ENCODE peak calls at places on chromosomes 4 and X, in seven cellular contexts. One of them, this sample, is unnamed.
A peak's percentile ranks its signal among the peaks of the same experiment; 100 is the strongest.

GRCh38 chrX:69503835-69504625 is at the start of gene NALF2:
- DNase-seq in cardiac muscle cell: peak; percentile 81
- DNase-seq in kidney: peak; percentile 85
- DNase-seq in testis: peak; percentile 58
- DNase-seq in GM06990: peak; percentile 33
- DNase-seq in EH: peak; percentile 49
- DNase-seq in IMR-90: peak; percentile 11
- DNase-seq in this sample: peak; percentile 78

GRCh38 chr4:172786039-172786792 is 382.4 kb upstream of the GALNT7 start:
- DNase-seq in cardiac muscle cell: peak; percentile 15
- DNase-seq in kidney: no peak
- DNase-seq in testis: peak; percentile 27
- DNase-seq in GM06990: no peak
- DNase-seq in EH: peak; percentile 9
- DNase-seq in IMR-90: peak; percentile 49
- DNase-seq in this sample: no peak

GRCh38 chrX:55142206-55142918 is 53.5 kb downstream of the PAGE2 start:
- DNase-seq in cardiac muscle cell: no peak
- DNase-seq in kidney: no peak
- DNase-seq in testis: no peak
- DNase-seq in GM06990: no peak
- DNase-seq in EH: no peak
- DNase-seq in IMR-90: no peak
- DNase-seq in this sample: no peak

GRCh38 chr4:42282081-42282901 is 115.0 kb upstream of the SHISA3 start:
- DNase-seq in cardiac muscle cell: peak; percentile 92
- DNase-seq in kidney: no peak
- DNase-seq in testis: peak; percentile 79
- DNase-seq in GM06990: peak; percentile 40
- DNase-seq in EH: peak; percentile 54
- DNase-seq in IMR-90: peak; percentile 68
- DNase-seq in this sample: peak; percentile 49

GRCh38 chr4:153919667-153920066 is 130.8 kb upstream of the SFRP2 start:
- DNase-seq in cardiac muscle cell: no peak
- DNase-seq in kidney: no peak
- DNase-seq in testis: no peak
- DNase-seq in GM06990: no peak
- DNase-seq in EH: no peak
- DNase-seq in IMR-90: no peak
- DNase-seq in this sample: no peak

GRCh38 chr4:184104419-184105101 is 113.1 kb downstream of the ENPP6 start:
- DNase-seq in cardiac muscle cell: peak; percentile 36
- DNase-seq in kidney: no peak
- DNase-seq in testis: no peak
- DNase-seq in GM06990: no peak
- DNase-seq in EH: no peak
- DNase-seq in IMR-90: no peak
- DNase-seq in this sample: no peak

GRCh38 chr4:104475652-104476051 is 19.0 kb downstream of the CXXC4 start:
- DNase-seq in cardiac muscle cell: no peak
- DNase-seq in kidney: peak; percentile 8
- DNase-seq in testis: no peak
- DNase-seq in GM06990: no peak
- DNase-seq in EH: no peak
- DNase-seq in IMR-90: no peak
- DNase-seq in this sample: no peak

GRCh38 chrX:151983186-151983585 is 8.7 kb upstream of the GABRE start:
- DNase-seq in cardiac muscle cell: no peak
- DNase-seq in kidney: no peak
- DNase-seq in testis: no peak
- DNase-seq in GM06990: no peak
- DNase-seq in EH: no peak
- DNase-seq in IMR-90: no peak
- DNase-seq in this sample: no peak

GRCh38 chr4:1305781-1306455 is 16.2 kb downstream of the MAEA start:
- DNase-seq in cardiac muscle cell: no peak
- DNase-seq in kidney: peak; percentile 37
- DNase-seq in testis: no peak
- DNase-seq in GM06990: no peak
- DNase-seq in EH: no peak
- DNase-seq in IMR-90: no peak
- DNase-seq in this sample: no peak

GRCh38 chr4:138310991-138311390 is 68.8 kb upstream of the SLC7A11 start:
- DNase-seq in cardiac muscle cell: no peak
- DNase-seq in kidney: no peak
- DNase-seq in testis: no peak
- DNase-seq in GM06990: no peak
- DNase-seq in EH: peak; percentile 90
- DNase-seq in IMR-90: peak; percentile 62
- DNase-seq in this sample: no peak

GRCh38 chrX:141960573-141960972 is 56.9 kb downstream of the MAGEC1 start:
- DNase-seq in cardiac muscle cell: no peak
- DNase-seq in kidney: no peak
- DNase-seq in testis: no peak
- DNase-seq in GM06990: no peak
- DNase-seq in EH: peak; percentile 2
- DNase-seq in IMR-90: no peak
- DNase-seq in this sample: no peak

GRCh38 chr4:8401665-8402064 is 38.9 kb downstream of the ACOX3 start:
- DNase-seq in cardiac muscle cell: no peak
- DNase-seq in kidney: no peak
- DNase-seq in testis: no peak
- DNase-seq in GM06990: no peak
- DNase-seq in EH: no peak
- DNase-seq in IMR-90: no peak
- DNase-seq in this sample: no peak

GRCh38 chrX:108261541-108262218 is 170.1 kb downstream of the ATG4A start:
- DNase-seq in cardiac muscle cell: no peak
- DNase-seq in kidney: no peak
- DNase-seq in testis: no peak
- DNase-seq in GM06990: no peak
- DNase-seq in EH: peak; percentile 1
- DNase-seq in IMR-90: peak; percentile 80
- DNase-seq in this sample: no peak

GRCh38 chrX:104008831-104009230 is 4.7 kb downstream of the H2BW1 start:
- DNase-seq in cardiac muscle cell: no peak
- DNase-seq in kidney: no peak
- DNase-seq in testis: no peak
- DNase-seq in GM06990: no peak
- DNase-seq in EH: no peak
- DNase-seq in IMR-90: no peak
- DNase-seq in this sample: no peak

GRCh38 chr4:172515266-172515879 is 653.2 kb upstream of the GALNT7 start:
- DNase-seq in cardiac muscle cell: no peak
- DNase-seq in kidney: no peak
- DNase-seq in testis: no peak
- DNase-seq in GM06990: no peak
- DNase-seq in EH: peak; percentile 16
- DNase-seq in IMR-90: peak; percentile 41
- DNase-seq in this sample: no peak

GRCh38 chrX:100649550-100650356 is 5.8 kb downstream of the SRPX2 start:
- DNase-seq in cardiac muscle cell: peak; percentile 29
- DNase-seq in kidney: peak; percentile 84
- DNase-seq in testis: peak; percentile 59
- DNase-seq in GM06990: no peak
- DNase-seq in EH: peak; percentile 89
- DNase-seq in IMR-90: peak; percentile 90
- DNase-seq in this sample: no peak

GRCh38 chr4:146439999-146440398 is 81.7 kb downstream of the SLC10A7 start:
- DNase-seq in cardiac muscle cell: no peak
- DNase-seq in kidney: no peak
- DNase-seq in testis: no peak
- DNase-seq in GM06990: no peak
- DNase-seq in EH: no peak
- DNase-seq in IMR-90: no peak
- DNase-seq in this sample: no peak

GRCh38 chr4:85166318-85166717 is 199.8 kb upstream of the WDFY3 start:
- DNase-seq in cardiac muscle cell: no peak
- DNase-seq in kidney: no peak
- DNase-seq in testis: no peak
- DNase-seq in GM06990: no peak
- DNase-seq in EH: no peak
- DNase-seq in IMR-90: no peak
- DNase-seq in this sample: no peak

GRCh38 chr4:53021709-53022108 is 159.6 kb downstream of the RASL11B start:
- DNase-seq in cardiac muscle cell: no peak
- DNase-seq in kidney: no peak
- DNase-seq in testis: no peak
- DNase-seq in GM06990: no peak
- DNase-seq in EH: no peak
- DNase-seq in IMR-90: no peak
- DNase-seq in this sample: no peak

GRCh38 chrX:81390244-81390643 is 188.3 kb downstream of the SH3BGRL start:
- DNase-seq in cardiac muscle cell: no peak
- DNase-seq in kidney: no peak
- DNase-seq in testis: no peak
- DNase-seq in GM06990: no peak
- DNase-seq in EH: no peak
- DNase-seq in IMR-90: no peak
- DNase-seq in this sample: no peak

GRCh38 chr4:122874194-122874593 is 47.6 kb downstream of the FGF2 start:
- DNase-seq in cardiac muscle cell: no peak
- DNase-seq in kidney: no peak
- DNase-seq in testis: no peak
- DNase-seq in GM06990: no peak
- DNase-seq in EH: peak; percentile 90
- DNase-seq in IMR-90: peak; percentile 90
- DNase-seq in this sample: no peak

GRCh38 chrX:56813318-56813837 is 84.3 kb downstream of the NBDY start:
- DNase-seq in cardiac muscle cell: no peak
- DNase-seq in kidney: no peak
- DNase-seq in testis: no peak
- DNase-seq in GM06990: no peak
- DNase-seq in EH: peak; percentile 66
- DNase-seq in IMR-90: peak; percentile 31
- DNase-seq in this sample: no peak

GRCh38 chrX:1031521-1032430 is 180.7 kb downstream of the CRLF2 start:
- DNase-seq in cardiac muscle cell: no peak
- DNase-seq in kidney: no peak
- DNase-seq in testis: no peak
- DNase-seq in GM06990: no peak
- DNase-seq in EH: no peak
- DNase-seq in IMR-90: no peak
- DNase-seq in this sample: no peak

GRCh38 chr4:87038837-87039715 is 104.3 kb downstream of the AFF1 start:
- DNase-seq in cardiac muscle cell: peak; percentile 88
- DNase-seq in kidney: peak; percentile 91
- DNase-seq in testis: no peak
- DNase-seq in GM06990: peak; percentile 23
- DNase-seq in EH: peak; percentile 94
- DNase-seq in IMR-90: peak; percentile 91
- DNase-seq in this sample: peak; percentile 16

GRCh38 chr4:824461-825062 is 1.4 kb downstream of the CPLX1 start:
- DNase-seq in cardiac muscle cell: no peak
- DNase-seq in kidney: peak; percentile 39
- DNase-seq in testis: no peak
- DNase-seq in GM06990: no peak
- DNase-seq in EH: peak; percentile 6
- DNase-seq in IMR-90: no peak
- DNase-seq in this sample: no peak

GRCh38 chr4:179804440-179804839 is 2362.2 kb upstream of the AGA start:
- DNase-seq in cardiac muscle cell: no peak
- DNase-seq in kidney: peak; percentile 48
- DNase-seq in testis: no peak
- DNase-seq in GM06990: no peak
- DNase-seq in EH: no peak
- DNase-seq in IMR-90: peak; percentile 13
- DNase-seq in this sample: no peak

GRCh38 chr4:56654238-56654632 is 26.9 kb downstream of the HOPX start:
- DNase-seq in cardiac muscle cell: no peak
- DNase-seq in kidney: no peak
- DNase-seq in testis: peak; percentile 58
- DNase-seq in GM06990: no peak
- DNase-seq in EH: no peak
- DNase-seq in IMR-90: no peak
- DNase-seq in this sample: no peak

GRCh38 chr4:133146574-133147198 is 2.4 kb upstream of the PCDH10 start:
- DNase-seq in cardiac muscle cell: peak; percentile 77
- DNase-seq in kidney: peak; percentile 61
- DNase-seq in testis: peak; percentile 58
- DNase-seq in GM06990: no peak
- DNase-seq in EH: peak; percentile 58
- DNase-seq in IMR-90: peak; percentile 40
- DNase-seq in this sample: no peak

GRCh38 chr4:21830272-21830671 is 118.3 kb downstream of the KCNIP4 start:
- DNase-seq in cardiac muscle cell: no peak
- DNase-seq in kidney: no peak
- DNase-seq in testis: no peak
- DNase-seq in GM06990: no peak
- DNase-seq in EH: no peak
- DNase-seq in IMR-90: no peak
- DNase-seq in this sample: no peak

GRCh38 chr4:142404191-142404611 is 441.9 kb downstream of the INPP4B start:
- DNase-seq in cardiac muscle cell: no peak
- DNase-seq in kidney: no peak
- DNase-seq in testis: no peak
- DNase-seq in GM06990: no peak
- DNase-seq in EH: peak; percentile 67
- DNase-seq in IMR-90: peak; percentile 72
- DNase-seq in this sample: no peak

GRCh38 chr4:61202100-61202637 is 2.0 kb downstream of the ADGRL3 start:
- DNase-seq in cardiac muscle cell: peak; percentile 32
- DNase-seq in kidney: peak; percentile 68
- DNase-seq in testis: peak; percentile 22
- DNase-seq in GM06990: no peak
- DNase-seq in EH: no peak
- DNase-seq in IMR-90: no peak
- DNase-seq in this sample: no peak

GRCh38 chr4:149371021-149371420 is 444.6 kb downstream of the IQCM start:
- DNase-seq in cardiac muscle cell: peak; percentile 73
- DNase-seq in kidney: no peak
- DNase-seq in testis: peak; percentile 24
- DNase-seq in GM06990: no peak
- DNase-seq in EH: peak; percentile 65
- DNase-seq in IMR-90: peak; percentile 63
- DNase-seq in this sample: no peak

GRCh38 chr4:8171941-8172924 is 13.6 kb upstream of the ABLIM2 start:
- DNase-seq in cardiac muscle cell: no peak
- DNase-seq in kidney: no peak
- DNase-seq in testis: no peak
- DNase-seq in GM06990: peak; percentile 78
- DNase-seq in EH: no peak
- DNase-seq in IMR-90: peak; percentile 56
- DNase-seq in this sample: no peak

GRCh38 chrX:108699368-108699767 is 37.0 kb downstream of the IRS4 start:
- DNase-seq in cardiac muscle cell: peak; percentile 39
- DNase-seq in kidney: no peak
- DNase-seq in testis: no peak
- DNase-seq in GM06990: peak; percentile 12
- DNase-seq in EH: peak; percentile 16
- DNase-seq in IMR-90: peak; percentile 14
- DNase-seq in this sample: peak; percentile 39

GRCh38 chrX:114650351-114650750 is 66.5 kb downstream of the HTR2C start:
- DNase-seq in cardiac muscle cell: no peak
- DNase-seq in kidney: no peak
- DNase-seq in testis: no peak
- DNase-seq in GM06990: no peak
- DNase-seq in EH: no peak
- DNase-seq in IMR-90: no peak
- DNase-seq in this sample: no peak

GRCh38 chr4:166128452-166128851 is 255.4 kb downstream of the TLL1 start:
- DNase-seq in cardiac muscle cell: no peak
- DNase-seq in kidney: no peak
- DNase-seq in testis: no peak
- DNase-seq in GM06990: no peak
- DNase-seq in EH: peak; percentile 27
- DNase-seq in IMR-90: no peak
- DNase-seq in this sample: no peak

GRCh38 chrX:68835104-68835442 is 6.3 kb downstream of the EFNB1 start:
- DNase-seq in cardiac muscle cell: no peak
- DNase-seq in kidney: no peak
- DNase-seq in testis: no peak
- DNase-seq in GM06990: no peak
- DNase-seq in EH: no peak
- DNase-seq in IMR-90: no peak
- DNase-seq in this sample: no peak